ENCODE peak calls at places on chromosomes 2 and 18, in five cellular contexts. V, U, Z, X and P are unnamed samples.

GRCh38 chr18:59898093-59898492 is 1.7 kb upstream of the PMAIP1 start:
- DNase-seq in V (no peak), U (no peak), Z (no peak), X (no peak), P (no peak)

GRCh38 chr18:7388752-7389151 is 157.9 kb downstream of the LRRC30 start:
- DNase-seq in V (no peak), U (no peak), Z (no peak), X (no peak), P (no peak)

GRCh38 chr18:21831413-21831831 is 90.8 kb downstream of the MIB1 start:
- DNase-seq in V (no peak), U (peak), Z (no peak), X (no peak), P (no peak)

GRCh38 chr2:60957643-60958042 is 59.9 kb upstream of the PEX13 start:
- DNase-seq in V (peak), U (peak), Z (no peak), X (no peak), P (no peak)

GRCh38 chr2:161061786-161062185 is 98.4 kb upstream of the TANK start:
- DNase-seq in V (no peak), U (no peak), Z (no peak), X (no peak), P (no peak)

GRCh38 chr2:67259581-67260347 is 137.4 kb upstream of the ETAA1 start:
- DNase-seq in V (peak), U (peak), Z (no peak), X (no peak), P (peak)

GRCh38 chr2:37809525-37809924 is 115.6 kb upstream of the RMDN2 start:
- DNase-seq in V (peak), U (peak), Z (no peak), X (peak), P (no peak)

GRCh38 chr2:43420310-43420903 is 175.4 kb downstream of the THADA start:
- DNase-seq in V (peak), U (no peak), Z (no peak), X (no peak), P (no peak)

GRCh38 chr2:200336980-200337615 is 30.6 kb downstream of the SPATS2L start:
- DNase-seq in V (no peak), U (no peak), Z (no peak), X (no peak), P (no peak)

GRCh38 chr2:241818229-241818942 is 9.4 kb downstream of the NEU4 start:
- DNase-seq in V (no peak), U (no peak), Z (no peak), X (no peak), P (no peak)

GRCh38 chr2:227813562-227814353 is at the start of gene CCL20:
- DNase-seq in V (no peak), U (peak), Z (no peak), X (no peak), P (no peak)

GRCh38 chr2:101387151-101387807 is at the start of gene CREG2:
- DNase-seq in V (peak), U (peak), Z (peak), X (no peak), P (peak)

GRCh38 chr2:58701688-58702301 is 460.7 kb upstream of the FANCL start:
- DNase-seq in V (no peak), U (no peak), Z (no peak), X (no peak), P (no peak)
- H3K4me3 ChIP-seq in V (no peak), U (no peak), Z (no peak), X (no peak), P (no peak)

GRCh38 chr18:74525741-74526140 is 8.6 kb upstream of the CNDP1 start:
- DNase-seq in V (no peak), U (no peak), Z (no peak), X (no peak), P (no peak)
- H3K4me3 ChIP-seq in V (no peak), U (no peak), Z (no peak), X (no peak), P (no peak)

GRCh38 chr18:76885011-76885410 is 62.7 kb downstream of the ZNF236 start:
- DNase-seq in V (no peak), U (no peak), Z (no peak), X (no peak), P (no peak)
- H3K4me3 ChIP-seq in V (no peak), U (no peak), Z (no peak), X (no peak), P (no peak)

GRCh38 chr2:73987109-73987947 is 2.6 kb downstream of the TET3 start:
- DNase-seq in V (peak), U (no peak), Z (peak), X (no peak), P (peak)
- H3K4me3 ChIP-seq in V (peak), U (no peak), Z (peak), X (peak), P (peak)

DNA sequence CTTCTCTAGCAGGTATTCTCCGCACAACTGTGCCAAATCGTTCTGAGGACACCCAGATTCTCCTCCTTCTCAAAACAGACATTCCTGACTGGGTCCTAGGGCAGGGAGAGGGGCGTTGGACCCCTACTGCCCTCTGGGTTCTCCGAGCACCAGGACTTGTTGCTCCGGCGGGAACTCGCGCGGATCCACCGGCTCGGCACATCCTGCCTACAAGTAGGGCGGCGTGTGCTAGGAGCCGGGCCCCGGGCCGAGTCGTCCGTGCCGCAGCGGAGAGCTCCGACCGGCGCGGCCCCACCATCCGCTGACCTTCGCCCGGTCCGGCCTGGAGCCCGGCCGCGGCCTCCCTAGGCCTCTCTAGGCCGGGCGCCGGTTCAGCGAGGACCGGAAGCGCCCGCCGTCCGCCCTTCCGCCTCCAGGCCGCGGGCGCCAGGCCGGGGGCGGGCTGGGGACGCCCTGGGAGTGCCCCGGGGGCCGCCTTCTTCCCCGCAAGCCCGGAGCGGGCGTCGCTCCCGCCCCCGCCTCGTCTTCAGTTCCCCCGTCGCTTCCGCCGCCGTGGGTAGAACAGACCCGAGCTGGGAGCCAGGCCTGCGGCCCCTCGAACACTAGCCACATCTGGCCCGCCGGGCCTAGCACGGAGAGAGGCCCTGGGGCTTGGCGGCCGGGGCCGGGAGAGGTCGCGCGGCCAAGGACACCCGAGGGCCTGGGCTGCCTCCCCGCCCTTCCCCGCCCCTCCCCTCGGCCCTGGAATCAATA is 7.6 kb upstream of the ONECUT2 start:
- DNase-seq in V (no peak), U (no peak), Z (no peak), X (no peak), P (no peak)
- H3K4me3 ChIP-seq in V (no peak), U (no peak), Z (peak), X (no peak), P (no peak)